ENCODE peak calls at places on chromosomes 3 and 15, in ten cellular contexts. Y is A549, I is heart right ventricle, H is choroid plexus epithelial cell, G is nephron progenitor cell, J is IMR-90, F is pancreas, L is foreskin fibroblast, W is neural progenitor cell, P is BJ. D is an unnamed sample.

GRCh38 chr15:95994418-95994817 is 336.1 kb upstream of the NR2F2 start:
- DNase-seq in J (peak), I (no peak), F (no peak), L (peak), Y (no peak), H (peak), G (no peak), P (no peak), W (no peak), D (no peak)

GRCh38 chr3:134212898-134213665 is 37.6 kb downstream of the RYK start:
- DNase-seq in Y (peak), F (peak), H (peak), I (peak), G (peak), L (peak), J (peak), P (no peak), W (peak), D (peak)

GRCh38 chr15:101017041-101017754 is 98.0 kb downstream of the LRRK1 start:
- DNase-seq in G (no peak), H (peak), Y (no peak), P (no peak), W (peak), J (peak), I (no peak), L (no peak), F (no peak), D (no peak)

GRCh38 chr3:22959593-22959992 is 243.5 kb upstream of the UBE2E2 start:
- DNase-seq in P (no peak), L (no peak), G (no peak), I (no peak), W (no peak), H (no peak), Y (no peak), F (no peak), J (no peak), D (no peak)

GRCh38 chr3:48662753-48663488 is at the start of gene CELSR3:
- DNase-seq in I (peak), F (peak), L (peak), Y (peak), G (peak), H (peak), P (peak), J (peak), W (peak), D (peak)

GRCh38 chr3:8445861-8446260 is 55.8 kb upstream of the LMCD1 start:
- DNase-seq in J (peak), H (peak), W (no peak), P (peak), Y (no peak), F (no peak), I (no peak), L (peak), G (no peak), D (no peak)

GRCh38 chr3:195880037-195880431 is 28.3 kb downstream of the TNK2 start:
- DNase-seq in G (no peak), I (no peak), P (no peak), H (no peak), Y (no peak), F (no peak), W (no peak), J (no peak), L (no peak), D (peak)

GRCh38 chr3:129938140-129938930 is 36.2 kb upstream of the TRH start:
- DNase-seq in H (no peak), J (no peak), W (peak), F (no peak), P (no peak), G (no peak), L (no peak), Y (no peak), I (no peak), D (no peak)

GRCh38 chr15:65095011-65095746 is 18.6 kb downstream of the KBTBD13 start:
- DNase-seq in J (no peak), I (no peak), L (no peak), Y (no peak), G (no peak), H (no peak), W (no peak), F (no peak), P (no peak), D (no peak)

GRCh38 chr3:197891-198491 is 1.4 kb downstream of the CHL1 start:
- DNase-seq in W (peak), G (peak), P (no peak), J (no peak), H (no peak), F (no peak), Y (peak), L (no peak), I (no peak), D (peak)

GRCh38 chr3:35438101-35438500 is 201.2 kb upstream of the ARPP21 start:
- DNase-seq in G (no peak), Y (no peak), W (no peak), F (no peak), H (no peak), L (no peak), P (no peak), J (no peak), I (no peak), D (no peak)

GRCh38 chr3:64651286-64651685 is 36.5 kb downstream of the ADAMTS9 start:
- DNase-seq in J (no peak), Y (no peak), P (no peak), F (no peak), L (no peak), W (no peak), G (no peak), H (peak), I (no peak), D (no peak)
- TF ChIP-seq CTCF in J (no peak), Y (no peak), P (no peak), F (no peak), L (no peak), W (no peak), G (no peak), H (peak), I (no peak), D (no peak)

GRCh38 chr3:190321789-190322603 is at the start of gene CLDN1:
- DNase-seq in J (peak), F (peak), W (peak), I (peak), P (no peak), H (peak), Y (peak), L (peak), G (peak), D (peak)
- TF ChIP-seq CTCF in J (peak), F (peak), W (peak), I (peak), P (peak), H (peak), Y (peak), L (peak), G (peak), D (peak)

GRCh38 chr3:62659660-62660059 is 215.6 kb downstream of the CADPS start:
- DNase-seq in W (no peak), I (no peak), H (no peak), P (no peak), J (no peak), Y (no peak), F (no peak), G (no peak), L (no peak), D (no peak)
- TF ChIP-seq CTCF in W (peak), I (no peak), H (no peak), P (no peak), J (no peak), Y (no peak), F (no peak), G (no peak), L (no peak), D (no peak)

GRCh38 chr15:75031773-75032302 is 8.4 kb downstream of the PPCDC start:
- DNase-seq in G (no peak), L (no peak), F (no peak), J (no peak), H (peak), Y (no peak), I (no peak), W (no peak), P (no peak), D (no peak)

GRCh38 chr15:75029378-75030022 is 6.1 kb downstream of the PPCDC start:
- DNase-seq in W (peak), H (peak), F (peak), I (peak), J (peak), L (peak), G (peak), P (no peak), Y (peak), D (peak)

GRCh38 chr15:75028991-75029377 is 5.6 kb downstream of the PPCDC start:
- DNase-seq in I (no peak), Y (no peak), H (no peak), P (no peak), W (no peak), J (no peak), G (no peak), L (no peak), F (no peak), D (no peak)

GRCh38 chr15:75030023-75030413 is 6.6 kb downstream of the PPCDC start:
- DNase-seq in W (no peak), F (no peak), H (no peak), Y (no peak), P (no peak), L (peak), J (peak), G (no peak), I (no peak), D (no peak)

GRCh38 chr15:75030424-75030823 is 7.0 kb downstream of the PPCDC start:
- DNase-seq in I (no peak), Y (no peak), L (no peak), J (no peak), F (no peak), H (no peak), W (no peak), G (no peak), P (no peak), D (no peak)
- TF ChIP-seq CTCF in I (no peak), Y (no peak), L (no peak), J (no peak), F (no peak), H (no peak), W (no peak), G (no peak), P (no peak), D (no peak)

DNA sequence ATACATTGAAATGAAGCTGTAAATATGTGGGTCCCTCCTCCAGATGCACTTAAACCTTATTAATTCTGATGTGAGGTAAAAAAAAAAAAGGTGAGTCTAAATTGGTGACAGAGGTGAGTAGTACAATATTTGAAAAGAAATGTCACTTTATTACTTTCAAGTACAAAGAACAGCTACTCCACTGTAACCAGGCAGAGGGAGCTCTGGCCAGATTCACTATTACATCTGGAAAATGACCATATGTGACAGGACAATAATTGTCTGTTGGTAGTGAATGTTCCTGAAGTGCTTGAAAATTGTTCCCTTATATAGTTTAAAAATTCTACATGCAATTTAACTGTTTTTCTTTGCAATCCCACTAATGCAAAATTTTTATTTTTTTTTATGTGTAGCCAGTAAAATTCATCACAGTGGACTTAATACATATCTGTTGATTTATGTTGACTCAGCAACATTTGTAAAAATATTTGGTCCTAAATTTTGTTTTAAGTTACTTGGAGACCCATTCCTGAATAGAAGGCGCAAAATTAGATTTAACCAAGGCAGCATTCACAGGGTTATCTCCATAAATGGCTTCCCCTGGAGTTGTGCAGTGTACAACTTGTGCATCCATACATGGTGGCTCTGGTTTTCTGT is 231.9 kb upstream of the TBC1D5 start:
- DNase-seq in Y (no peak), H (peak), G (no peak), P (no peak), W (no peak), F (no peak), I (no peak), J (peak), L (peak), D (no peak)
- TF ChIP-seq CTCF in Y (peak), H (peak), G (peak), P (peak), W (peak), F (no peak), I (no peak), J (peak), L (peak), D (no peak)

GRCh38 chr3:107543666-107544065 is 20.9 kb downstream of the BBX start:
- DNase-seq in F (no peak), H (peak), G (no peak), J (no peak), L (peak), P (no peak), I (no peak), Y (no peak), W (peak), D (no peak)
- TF ChIP-seq CTCF in F (no peak), H (peak), G (no peak), J (peak), L (peak), P (peak), I (no peak), Y (peak), W (peak), D (no peak)

GRCh38 chr15:77982127-77982490 is 95.4 kb downstream of the TBC1D2B start:
- DNase-seq in W (no peak), Y (no peak), I (no peak), H (no peak), L (no peak), G (no peak), F (peak), J (no peak), P (no peak), D (peak)

GRCh38 chr15:77983091-77983707 is 94.3 kb downstream of the TBC1D2B start:
- DNase-seq in W (no peak), Y (no peak), L (no peak), H (no peak), P (no peak), I (no peak), F (no peak), G (no peak), J (no peak), D (peak)

GRCh38 chr15:77985031-77985930 is 92.2 kb downstream of the TBC1D2B start:
- DNase-seq in J (no peak), Y (no peak), H (no peak), F (peak), L (no peak), I (no peak), G (no peak), W (no peak), P (no peak), D (peak)

GRCh38 chr15:77984446-77984861 is 93.1 kb downstream of the TBC1D2B start:
- DNase-seq in F (peak), G (no peak), Y (no peak), H (no peak), L (no peak), P (no peak), J (no peak), I (no peak), W (no peak), D (peak)

GRCh38 chr15:77983708-77984445 is 93.6 kb downstream of the TBC1D2B start:
- DNase-seq in H (no peak), G (no peak), J (no peak), L (peak), F (peak), W (no peak), Y (no peak), P (no peak), I (no peak), D (no peak)
- TF ChIP-seq CTCF in H (peak), G (no peak), J (no peak), L (no peak), F (no peak), W (peak), Y (no peak), P (peak), I (no peak), D (no peak)